ENCODE peak calls at places on chromosomes 3 and 15, in seven cellular contexts. Q is mesendoderm, K is H9, R is neuronal stem cell, P is mesenchymal stem cell, Z is H1, Y is trophoblast cell. U is an unnamed sample. For H3K79me1, the result is how much of the 10 kb centered on the place peaks cover.

GRCh38 chr15:100728371-100729201 is 126.2 kb downstream of the ASB7 start:
- DNase-seq in Q (peak), K (peak), R (no peak), P (no peak), Z (no peak), Y (no peak), U (no peak)

GRCh38 chr3:70726966-70727365 is 414.5 kb upstream of the MDFIC2 start:
- DNase-seq in Q (no peak), K (no peak), R (no peak), P (peak), Z (no peak), Y (peak), U (peak)

GRCh38 chr15:58260186-58260910 is 122.2 kb downstream of the AQP9 start:
- DNase-seq in Q (peak), K (no peak), R (no peak), P (no peak), Z (no peak), Y (peak), U (peak)

GRCh38 chr15:31256385-31257265 is 70.0 kb upstream of the KLF13 start:
- DNase-seq in Q (peak), K (no peak), R (no peak), P (no peak), Z (no peak), Y (peak), U (no peak)

GRCh38 chr3:150147776-150148175 is 177.1 kb upstream of the PFN2 start:
- DNase-seq in Q (no peak), K (no peak), R (no peak), P (peak), Z (no peak), Y (no peak), U (peak)

GRCh38 chr3:13106308-13106970 is 33.2 kb upstream of the IQSEC1 start:
- DNase-seq in Q (no peak), K (no peak), R (no peak), P (no peak), Z (no peak), Y (no peak), U (no peak)

GRCh38 chr3:31066999-31067398 is 172.5 kb upstream of the GADL1 start:
- DNase-seq in Q (peak), K (no peak), R (no peak), P (peak), Z (no peak), Y (peak), U (peak)

GRCh38 chr3:150925751-150926201 is 20.5 kb upstream of the MINDY4B start:
- DNase-seq in Q (peak), K (peak), R (peak), P (peak), Z (peak), Y (peak), U (peak)

GRCh38 chr15:87707581-87708130 is 548.9 kb downstream of the NTRK3 start:
- DNase-seq in Q (peak), K (no peak), R (no peak), P (no peak), Z (no peak), Y (no peak), U (no peak)

GRCh38 chr15:75208501-75209288 is 7.0 kb downstream of the C15orf39 start:
- DNase-seq in Q (no peak), K (no peak), R (no peak), P (no peak), Z (no peak), Y (no peak), U (no peak)

GRCh38 chr3:23253214-23253613 is 50.1 kb downstream of the UBE2E2 start:
- DNase-seq in Q (no peak), K (no peak), R (no peak), P (no peak), Z (no peak), Y (peak), U (no peak)

GRCh38 chr15:43133429-43134156 is at the start of gene TMEM62:
- DNase-seq in Q (peak), K (peak), R (peak), P (peak), Z (no peak), Y (peak), U (peak)

GRCh38 chr3:155861476-155862183 is 7.4 kb upstream of the SLC33A1 start:
- DNase-seq in Q (no peak), K (no peak), R (no peak), P (no peak), Z (no peak), Y (no peak), U (peak)

GRCh38 chr3:107913671-107914070 is 177.2 kb downstream of the CD47 start:
- DNase-seq in Q (no peak), K (no peak), R (no peak), P (peak), Z (no peak), Y (peak), U (peak)

DNA sequence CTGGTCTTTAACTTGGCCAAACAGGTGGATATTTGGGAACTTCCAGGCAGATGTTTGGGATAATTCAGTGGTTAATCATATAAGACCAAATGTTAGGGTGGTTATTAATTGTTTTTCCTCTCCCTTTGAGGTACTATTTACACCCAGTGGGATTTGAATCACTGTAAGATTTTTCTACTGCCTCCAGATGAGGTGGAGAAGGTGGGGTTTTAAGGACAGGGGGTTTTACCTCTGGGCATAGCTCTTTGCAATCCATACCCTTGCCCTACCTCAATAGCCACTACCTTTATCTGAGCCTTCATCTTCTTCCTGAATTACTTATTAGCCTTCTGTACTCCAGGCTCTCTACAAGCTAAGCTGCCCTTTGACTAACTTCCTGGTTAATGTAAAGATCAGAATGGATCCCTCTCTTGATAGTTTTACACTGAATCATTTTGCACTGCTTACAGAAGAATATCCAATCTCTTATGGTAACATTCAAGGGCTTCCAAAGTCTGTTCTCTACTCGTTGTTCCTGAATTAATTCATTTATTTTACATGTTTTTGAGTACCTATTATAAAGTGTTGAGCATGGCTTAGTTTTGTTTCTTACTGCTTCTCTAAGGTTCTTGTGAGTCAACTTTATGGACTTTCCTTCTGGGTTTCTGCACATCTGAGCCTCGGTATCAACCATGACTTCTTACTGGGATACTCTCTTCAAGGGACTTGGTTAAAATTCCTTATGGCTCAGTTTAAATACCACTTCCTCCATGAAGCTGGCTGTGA is 331.2 kb upstream of the TBL1XR1 start:
- DNase-seq in Q (no peak), K (no peak), R (no peak), P (no peak), Z (no peak), Y (no peak), U (peak)
- H3K79me1 ChIP-seq in Q (under half), K (under half), R (under half), P (under half), Z (under half), Y (under half), U (under half)

DNA sequence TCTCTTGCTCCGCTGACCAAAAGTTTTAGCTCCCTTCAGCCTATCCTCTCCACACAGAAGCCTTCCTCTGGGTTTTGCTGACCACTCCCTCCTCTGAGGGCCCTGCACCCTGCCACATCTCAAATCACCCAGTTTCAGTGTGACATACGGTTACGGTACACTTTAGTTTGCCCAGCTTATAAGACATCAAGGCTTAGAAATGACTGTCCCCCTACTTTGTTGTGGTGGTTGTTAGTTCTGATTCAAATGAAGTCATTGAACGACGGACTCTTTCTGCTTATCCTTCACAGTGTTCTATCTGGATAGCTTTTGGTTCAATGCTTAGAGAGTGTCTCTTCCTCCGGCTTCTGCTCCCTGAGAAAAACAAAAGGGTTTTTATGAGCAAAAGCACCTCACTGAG is 68.0 kb upstream of the NDUFB4 start:
- DNase-seq in Q (no peak), K (no peak), R (no peak), P (no peak), Z (no peak), Y (no peak), U (no peak)
- H3K79me1 ChIP-seq in Q (under half), K (under half), R (under half), P (under half), Z (under half), Y (under half), U (under half)

GRCh38 chr3:51955893-51956770 is 951 bp downstream of the GPR62 start:
- DNase-seq in Q (peak), K (peak), R (no peak), P (peak), Z (no peak), Y (peak), U (no peak)

GRCh38 chr3:51953445-51953844 is 1.7 kb upstream of the GPR62 start:
- DNase-seq in Q (no peak), K (no peak), R (no peak), P (peak), Z (no peak), Y (peak), U (peak)

GRCh38 chr3:51955175-51955892 is at the start of gene GPR62:
- DNase-seq in Q (no peak), K (no peak), R (no peak), P (no peak), Z (no peak), Y (no peak), U (no peak)

GRCh38 chr3:51954120-51954519 is 1.1 kb upstream of the GPR62 start:
- DNase-seq in Q (no peak), K (no peak), R (no peak), P (no peak), Z (no peak), Y (no peak), U (no peak)

GRCh38 chr3:51954713-51955112 is 468 bp upstream of the GPR62 start:
- DNase-seq in Q (no peak), K (no peak), R (no peak), P (no peak), Z (no peak), Y (no peak), U (no peak)
- H3K79me1 ChIP-seq in Q (under half), K (under half), R (under half), P (under half), Z (under half), Y (under half), U (under half)

DNA sequence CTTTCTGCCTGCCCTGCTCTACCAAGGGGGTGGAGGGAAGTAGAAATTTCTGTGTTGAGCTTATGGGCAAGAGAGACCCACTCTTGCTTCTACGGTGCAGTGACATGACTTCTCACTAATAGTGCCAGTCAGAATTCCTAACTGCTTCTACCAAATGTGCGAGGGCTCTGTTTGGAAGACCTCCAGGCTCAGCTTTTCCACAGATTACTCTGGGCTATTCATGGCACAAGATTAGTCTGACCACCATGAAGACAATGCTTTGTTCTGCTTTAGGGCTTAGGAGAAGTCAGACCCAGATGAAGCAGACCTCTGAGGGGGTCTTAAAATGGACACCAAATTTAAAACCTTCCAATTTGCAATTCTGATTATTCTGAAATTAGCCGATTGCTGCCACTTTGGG is 195.9 kb upstream of the TBC1D5 start:
- DNase-seq in Q (no peak), K (no peak), R (no peak), P (no peak), Z (no peak), Y (no peak), U (no peak)
- H3K79me1 ChIP-seq in Q (under half), K (under half), R (under half), P (under half), Z (under half), Y (under half), U (under half)

GRCh38 chr3:4839278-4839677 is 140.0 kb upstream of the BHLHE40 start:
- DNase-seq in Q (no peak), K (no peak), R (no peak), P (no peak), Z (no peak), Y (no peak), U (no peak)

GRCh38 chr3:4838621-4839022 is 140.6 kb upstream of the BHLHE40 start:
- DNase-seq in Q (no peak), K (no peak), R (no peak), P (no peak), Z (no peak), Y (no peak), U (no peak)

GRCh38 chr3:4836516-4836915 is 142.7 kb upstream of the BHLHE40 start:
- DNase-seq in Q (no peak), K (no peak), R (no peak), P (no peak), Z (no peak), Y (no peak), U (no peak)

GRCh38 chr3:4835616-4836043 is 143.6 kb upstream of the BHLHE40 start:
- DNase-seq in Q (no peak), K (no peak), R (no peak), P (no peak), Z (no peak), Y (no peak), U (no peak)

DNA sequence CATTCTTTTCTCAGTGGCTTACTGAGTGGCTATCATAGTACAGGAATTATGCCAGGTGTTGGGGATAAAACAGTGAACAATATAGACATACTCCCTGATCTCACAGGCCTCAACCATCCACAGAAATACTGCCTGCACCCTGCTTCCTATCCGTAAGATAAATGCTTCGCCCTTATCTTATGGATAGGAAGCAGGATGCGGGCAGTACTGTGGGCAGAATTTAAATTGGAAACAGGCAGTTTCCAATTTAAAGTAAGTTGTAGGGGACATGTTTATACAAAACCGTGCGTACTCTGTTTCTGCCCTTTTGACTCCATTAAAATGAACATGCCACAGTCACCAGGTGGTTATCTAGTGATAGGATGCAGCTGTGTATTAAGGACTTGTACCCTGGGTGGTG is 141.8 kb upstream of the BHLHE40 start:
- DNase-seq in Q (no peak), K (no peak), R (no peak), P (no peak), Z (no peak), Y (no peak), U (no peak)
- H3K79me1 ChIP-seq in Q (under half), K (under half), R (under half), P (under half), Z (under half), Y (under half), U (under half)

GRCh38 chr3:128607710-128608048 is 42.9 kb downstream of the RPN1 start:
- DNase-seq in Q (no peak), K (no peak), R (no peak), P (no peak), Z (no peak), Y (no peak), U (no peak)
- H3K79me1 ChIP-seq in Q (under half), K (under half), R (under half), P (under half), Z (under half), Y (under half), U (under half)

GRCh38 chr3:185843126-185843525 is 18.3 kb upstream of the IGF2BP2 start:
- DNase-seq in Q (no peak), K (no peak), R (no peak), P (no peak), Z (no peak), Y (no peak), U (no peak)

GRCh38 chr3:185846041-185846440 is 21.2 kb upstream of the IGF2BP2 start:
- DNase-seq in Q (peak), K (peak), R (no peak), P (no peak), Z (no peak), Y (no peak), U (no peak)

GRCh38 chr3:185847506-185847905 is 22.7 kb upstream of the IGF2BP2 start:
- DNase-seq in Q (no peak), K (no peak), R (no peak), P (no peak), Z (no peak), Y (no peak), U (no peak)

GRCh38 chr3:185842241-185842640 is 17.4 kb upstream of the IGF2BP2 start:
- DNase-seq in Q (no peak), K (no peak), R (no peak), P (no peak), Z (no peak), Y (peak), U (no peak)

DNA sequence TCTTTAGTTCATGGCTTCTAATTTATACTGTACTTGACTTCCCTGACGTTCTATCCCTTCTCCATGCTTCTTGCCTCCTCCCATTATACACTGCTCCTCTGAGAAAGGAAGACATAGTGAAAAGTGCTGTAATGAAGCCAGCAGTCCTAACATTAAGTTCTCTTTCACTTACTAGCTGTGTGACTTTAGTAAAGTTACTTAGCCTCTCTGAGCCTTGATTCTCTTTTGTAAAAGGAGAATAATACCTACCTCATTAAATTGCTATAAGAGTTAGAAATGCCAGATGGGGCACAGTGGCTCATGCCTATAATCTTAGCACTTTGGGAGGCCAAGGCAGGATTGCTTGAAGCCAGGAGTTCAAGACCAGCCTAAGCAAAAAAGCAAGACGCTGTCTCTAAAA is 18.8 kb upstream of the IGF2BP2 start:
- DNase-seq in Q (no peak), K (no peak), R (no peak), P (no peak), Z (no peak), Y (no peak), U (no peak)
- H3K79me1 ChIP-seq in Q (under half), K (under half), R (under half), P (under half), Z (under half), Y (under half), U (under half)

GRCh38 chr3:65996605-65997004 is 42.1 kb downstream of the MAGI1 start:
- DNase-seq in Q (peak), K (no peak), R (no peak), P (no peak), Z (no peak), Y (peak), U (no peak)

GRCh38 chr3:65999606-66000005 is 39.1 kb downstream of the MAGI1 start:
- DNase-seq in Q (no peak), K (no peak), R (no peak), P (no peak), Z (no peak), Y (no peak), U (no peak)

GRCh38 chr3:66001626-66002025 is 37.1 kb downstream of the MAGI1 start:
- DNase-seq in Q (no peak), K (no peak), R (no peak), P (no peak), Z (no peak), Y (no peak), U (no peak)

GRCh38 chr3:66004244-66004643 is 34.5 kb downstream of the MAGI1 start:
- DNase-seq in Q (no peak), K (no peak), R (no peak), P (no peak), Z (no peak), Y (no peak), U (no peak)

GRCh38 chr3:66000506-66000905 is 38.2 kb downstream of the MAGI1 start:
- DNase-seq in Q (no peak), K (no peak), R (no peak), P (no peak), Z (no peak), Y (no peak), U (no peak)
- H3K79me1 ChIP-seq in Q (under half), K (under half), R (under half), P (under half), Z (under half), Y (under half), U (under half)

DNA sequence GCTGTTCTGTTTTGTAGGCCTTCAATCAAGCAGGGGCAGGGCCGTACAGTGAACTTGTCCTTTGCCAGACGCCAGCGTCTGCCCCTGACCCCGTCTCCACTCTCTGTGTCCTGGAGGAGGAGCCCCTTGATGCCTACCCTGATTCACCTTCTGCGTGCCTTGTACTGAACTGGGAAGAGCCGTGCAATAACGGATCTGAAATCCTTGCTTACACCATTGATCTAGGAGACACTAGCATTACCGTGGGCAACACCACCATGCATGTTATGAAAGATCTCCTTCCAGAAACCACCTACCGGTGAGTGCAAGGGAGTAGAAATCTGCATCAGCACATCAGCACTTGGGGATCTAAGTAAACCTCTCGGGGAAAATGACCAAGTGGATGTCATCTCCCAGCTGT is 95.5 kb downstream of the GHSR start:
- DNase-seq in Q (no peak), K (no peak), R (no peak), P (no peak), Z (no peak), Y (no peak), U (no peak)
- H3K79me1 ChIP-seq in Q (under half), K (under half), R (under half), P (under half), Z (under half), Y (under half), U (half or more)

U was measured in IMR-90.